ENCODE peak calls at places on chromosome 22, in nine cellular contexts. E is left ventricle myocardium inferior, J is GM23338, T is WTC11, Y is GM12865, K is uterus, X is right atrium auricular region, A is foreskin fibroblast, R is GM10248. I is an unnamed sample.

GRCh38 chr22:49573109-49573765 is 254.4 kb downstream of the BRD1 start:
- DNase-seq in T (no peak), A (no peak), J (no peak), E (no peak), R (no peak), X (no peak), Y (no peak), K (no peak), I (no peak)

GRCh38 chr22:19040581-19041402 is 81.4 kb downstream of the DGCR2 start:
- DNase-seq in K (no peak), R (no peak), X (no peak), E (peak), Y (no peak), A (no peak), J (no peak), T (no peak), I (no peak)

GRCh38 chr22:41925783-41926460 is 684 bp downstream of the TNFRSF13C start:
- DNase-seq in T (peak), Y (peak), J (peak), X (no peak), R (peak), E (peak), A (no peak), K (no peak), I (peak)

GRCh38 chr22:39705386-39705785 is 134.8 kb downstream of the CACNA1I start:
- DNase-seq in E (no peak), Y (no peak), A (no peak), R (no peak), J (no peak), T (no peak), K (no peak), X (no peak), I (no peak)

GRCh38 chr22:29096736-29097669 is 24.2 kb downstream of the KREMEN1 start:
- DNase-seq in E (no peak), T (peak), X (no peak), J (peak), A (no peak), R (no peak), K (no peak), Y (no peak), I (peak)

GRCh38 chr22:38957046-38957770 is at the start of gene APOBEC3A:
- DNase-seq in E (peak), R (no peak), K (no peak), A (no peak), J (no peak), X (peak), T (no peak), Y (no peak), I (no peak)

GRCh38 chr22:49365191-49365837 is 462.4 kb downstream of the BRD1 start:
- DNase-seq in A (no peak), E (no peak), K (no peak), J (no peak), X (no peak), R (no peak), T (no peak), Y (no peak), I (no peak)

GRCh38 chr22:17941501-17942406 is 82.6 kb downstream of the MICAL3 start:
- DNase-seq in R (no peak), E (no peak), K (no peak), A (no peak), T (no peak), J (no peak), Y (no peak), X (no peak), I (no peak)

GRCh38 chr22:48369789-48370507 is 1457.7 kb downstream of the BRD1 start:
- DNase-seq in Y (no peak), T (peak), R (no peak), J (peak), K (no peak), A (no peak), X (no peak), E (no peak), I (no peak)

GRCh38 chr22:48135641-48136040 is 1373.2 kb downstream of the TBC1D22A start:
- DNase-seq in Y (no peak), E (no peak), J (no peak), K (no peak), R (no peak), T (no peak), X (peak), A (no peak), I (no peak)

GRCh38 chr22:17475318-17476212 is 87.7 kb upstream of the SLC25A18 start:
- DNase-seq in K (no peak), J (peak), A (no peak), E (no peak), X (no peak), Y (no peak), T (no peak), R (no peak), I (no peak)

GRCh38 chr22:50674127-50674493 is 1.5 kb downstream of the SHANK3 start:
- DNase-seq in E (no peak), A (no peak), K (no peak), Y (no peak), X (no peak), R (no peak), J (peak), T (no peak), I (no peak)

GRCh38 chr22:50567721-50568252 is 5.1 kb upstream of the SYCE3 start:
- DNase-seq in E (no peak), A (no peak), J (no peak), X (no peak), Y (no peak), T (no peak), K (no peak), R (no peak), I (no peak)

GRCh38 chr22:36465232-36466021 is 16.0 kb downstream of the TXN2 start:
- DNase-seq in X (peak), A (peak), T (no peak), R (no peak), E (peak), J (no peak), K (peak), Y (no peak), I (peak)

GRCh38 chr22:30193031-30193794 is 53.3 kb downstream of the LIF start:
- DNase-seq in Y (no peak), T (no peak), K (no peak), A (no peak), R (no peak), E (no peak), X (no peak), J (no peak), I (no peak)

GRCh38 chr22:44347549-44347948 is 34.8 kb upstream of the SHISAL1 start:
- DNase-seq in E (no peak), T (no peak), K (no peak), Y (no peak), X (no peak), J (no peak), R (no peak), A (no peak), I (no peak)

GRCh38 chr22:29626497-29627195 is 23.2 kb downstream of the NF2 start:
- DNase-seq in Y (no peak), X (no peak), A (peak), R (no peak), K (no peak), J (no peak), E (no peak), T (no peak), I (peak)

GRCh38 chr22:47213571-47214230 is 451.3 kb downstream of the TBC1D22A start:
- DNase-seq in A (peak), R (peak), K (no peak), E (no peak), J (peak), T (peak), Y (peak), X (no peak), I (peak)

GRCh38 chr22:49966041-49966715 is 5.6 kb downstream of the PIM3 start:
- DNase-seq in K (peak), J (no peak), X (no peak), A (no peak), E (no peak), T (no peak), Y (no peak), R (no peak), I (no peak)

GRCh38 chr22:32796865-32797573 is 4.5 kb upstream of the TIMP3 start:
- DNase-seq in A (peak), T (peak), J (peak), X (peak), E (peak), K (peak), Y (peak), R (peak), I (peak)

GRCh38 chr22:49026476-49027121 is 801.1 kb downstream of the BRD1 start:
- DNase-seq in E (no peak), Y (no peak), R (no peak), K (no peak), X (no peak), T (peak), J (no peak), A (no peak), I (no peak)

GRCh38 chr22:26259510-26259909 is 90.2 kb downstream of the SEZ6L start:
- DNase-seq in J (peak), R (no peak), E (no peak), A (peak), X (no peak), Y (peak), K (no peak), T (peak), I (peak)

GRCh38 chr22:49086606-49087157 is 741.0 kb downstream of the BRD1 start:
- DNase-seq in K (no peak), A (no peak), T (no peak), E (no peak), R (no peak), Y (no peak), X (no peak), J (no peak), I (no peak)

GRCh38 chr22:25403752-25404471 is 160.6 kb upstream of the GRK3 start:
- DNase-seq in R (peak), X (no peak), J (peak), T (no peak), K (no peak), A (peak), E (no peak), Y (peak), I (peak)

GRCh38 chr22:17087176-17088131 is 2.7 kb downstream of the IL17RA start:
- DNase-seq in J (no peak), K (no peak), R (no peak), T (no peak), X (no peak), E (no peak), Y (peak), A (no peak), I (peak)

GRCh38 chr22:46936378-46936916 is 174.0 kb downstream of the TBC1D22A start:
- DNase-seq in X (no peak), K (no peak), E (no peak), A (no peak), T (no peak), J (no peak), Y (no peak), R (no peak), I (no peak)

GRCh38 chr22:46490538-46490937 is 46.9 kb downstream of the CELSR1 start:
- DNase-seq in X (no peak), E (no peak), J (no peak), T (no peak), R (no peak), A (no peak), Y (no peak), K (no peak), I (no peak)

GRCh38 chr22:47012589-47013365 is 250.3 kb downstream of the TBC1D22A start:
- DNase-seq in R (no peak), A (no peak), J (peak), T (no peak), K (no peak), X (no peak), Y (no peak), E (no peak), I (no peak)

GRCh38 chr22:39095971-39096370 is 1.1 kb upstream of the APOBEC3H start:
- DNase-seq in E (no peak), R (no peak), K (no peak), X (no peak), A (no peak), Y (no peak), T (no peak), J (no peak), I (no peak)

GRCh38 chr22:48931452-48931851 is 896.2 kb downstream of the BRD1 start:
- DNase-seq in J (no peak), A (no peak), R (no peak), X (peak), T (no peak), Y (no peak), E (no peak), K (no peak), I (no peak)

GRCh38 chr22:36449776-36450175 is 31.7 kb downstream of the TXN2 start:
- DNase-seq in J (no peak), A (no peak), R (no peak), E (no peak), K (no peak), T (no peak), Y (no peak), X (no peak), I (no peak)

GRCh38 chr22:48752451-48753380 is 1075.0 kb downstream of the BRD1 start:
- DNase-seq in R (no peak), X (peak), Y (no peak), J (no peak), K (no peak), A (no peak), T (no peak), E (no peak), I (no peak)

GRCh38 chr22:32328306-32329201 is 29.1 kb upstream of the RFPL3 start:
- DNase-seq in A (no peak), R (no peak), K (no peak), J (no peak), E (no peak), X (peak), Y (no peak), T (no peak), I (no peak)

GRCh38 chr22:50146440-50147228 is 23.9 kb upstream of the PANX2 start:
- DNase-seq in E (peak), J (no peak), Y (no peak), R (peak), K (peak), X (peak), A (peak), T (no peak), I (peak)

GRCh38 chr22:42399315-42400271 is 32.6 kb downstream of the NFAM1 start:
- DNase-seq in E (peak), T (peak), X (no peak), A (no peak), K (no peak), J (peak), R (no peak), Y (no peak), I (no peak)

GRCh38 chr22:31253949-31254348 is 38.3 kb downstream of the PIK3IP1 start:
- DNase-seq in K (no peak), J (peak), X (no peak), Y (no peak), E (peak), R (no peak), T (peak), A (no peak), I (no peak)
- TF ChIP-seq CTCF in K (no peak), J (peak), X (no peak), Y (no peak), E (peak), R (no peak), T (no peak), A (no peak), I (no peak)

GRCh38 chr22:28021998-28022660 is 103.1 kb upstream of the PITPNB start:
- DNase-seq in X (peak), Y (no peak), A (no peak), K (peak), R (no peak), E (peak), J (no peak), T (no peak), I (no peak)

GRCh38 chr22:28018461-28018927 is 99.4 kb upstream of the PITPNB start:
- DNase-seq in X (no peak), E (peak), Y (no peak), K (peak), A (no peak), T (no peak), R (no peak), J (no peak), I (no peak)

GRCh38 chr22:28019360-28019759 is 100.3 kb upstream of the PITPNB start:
- DNase-seq in J (no peak), Y (no peak), A (peak), T (no peak), K (peak), X (no peak), E (peak), R (no peak), I (no peak)

GRCh38 chr22:28021116-28021997 is 102.3 kb upstream of the PITPNB start:
- DNase-seq in K (peak), R (no peak), Y (no peak), J (no peak), T (no peak), E (peak), A (no peak), X (peak), I (no peak)

GRCh38 chr22:28019881-28020861 is 101.1 kb upstream of the PITPNB start:
- DNase-seq in Y (peak), A (peak), T (peak), E (peak), K (peak), J (peak), X (peak), R (peak), I (peak)
- TF ChIP-seq CTCF in Y (peak), A (peak), T (peak), E (peak), K (peak), J (peak), X (peak), R (peak), I (peak)

GRCh38 chr22:23282089-23282501 is 101.8 kb downstream of the BCR start:
- DNase-seq in K (peak), R (no peak), A (peak), J (no peak), E (peak), X (peak), Y (no peak), T (no peak), I (peak)
- TF ChIP-seq CTCF in K (no peak), R (peak), A (no peak), J (no peak), E (peak), X (no peak), Y (no peak), T (no peak), I (no peak)

GRCh38 chr22:22745225-22746060 is 101.0 kb downstream of the GGTLC2 start:
- DNase-seq in R (peak), T (peak), E (no peak), Y (peak), X (no peak), J (peak), A (no peak), K (no peak), I (peak)
- TF ChIP-seq CTCF in R (peak), T (peak), E (peak), Y (peak), X (no peak), J (peak), A (peak), K (peak), I (peak)

GRCh38 chr22:20118572-20119020 is 1.6 kb upstream of the TRMT2A start:
- DNase-seq in K (no peak), T (no peak), E (peak), X (no peak), Y (no peak), J (no peak), R (no peak), A (no peak), I (no peak)

GRCh38 chr22:20116376-20116950 is 559 bp downstream of the RANBP1 start:
- DNase-seq in K (peak), T (no peak), Y (no peak), E (peak), A (no peak), J (peak), R (peak), X (no peak), I (no peak)

GRCh38 chr22:20115691-20116375 is at the start of gene RANBP1:
- DNase-seq in T (no peak), K (no peak), Y (no peak), J (peak), X (no peak), A (no peak), E (peak), R (no peak), I (no peak)

GRCh38 chr22:20117656-20118571 is 888 bp upstream of the TRMT2A start:
- DNase-seq in X (no peak), A (no peak), T (no peak), Y (peak), K (no peak), R (peak), J (peak), E (peak), I (peak)

GRCh38 chr22:20116951-20117645 is at the start of gene TRMT2A:
- DNase-seq in E (peak), T (peak), R (peak), J (peak), A (peak), X (peak), K (peak), Y (peak), I (peak)
- TF ChIP-seq CTCF in E (peak), T (no peak), R (peak), J (no peak), A (no peak), X (no peak), K (peak), Y (no peak), I (no peak)